ENCODE peak calls at places on chromosomes 1 and 21, in four cellular contexts. W is epithelial cell of proximal tubule, M is activated B cell treated with CpG ODN at 0.5 μM for 24 hours, F is NB4. B is an unnamed sample.

GRCh38 chr1:23178931-23179330 is 10.3 kb upstream of the LUZP1 start:
- DNase-seq in W (no peak), M (no peak), F (peak; percentile 66), B (peak; percentile 46)

GRCh38 chr1:39398278-39399010 is 93.0 kb upstream of the BMP8A start:
- DNase-seq in W (peak; percentile 99), M (no peak), F (peak; percentile 87), B (peak; percentile 72)

GRCh38 chr21:42559326-42559725 is 45.7 kb downstream of the SLC37A1 start:
- DNase-seq in F (no peak), M (no peak), W (no peak), B (no peak)

GRCh38 chr1:76492752-76493420 is 374.4 kb upstream of the ST6GALNAC5 start:
- DNase-seq in W (no peak), F (no peak), M (no peak), B (no peak)

GRCh38 chr1:79151006-79151796 is 144.7 kb upstream of the ADGRL4 start:
- DNase-seq in W (no peak), M (no peak), F (no peak), B (peak; percentile 43)

GRCh38 chr1:232988572-232989040 is 38.2 kb downstream of the NTPCR start:
- DNase-seq in F (no peak), W (no peak), M (no peak), B (no peak)

GRCh38 chr21:38376235-38376634 is 119.4 kb downstream of the KCNJ15 start:
- DNase-seq in W (no peak), M (no peak), F (no peak), B (no peak)

GRCh38 chr1:59701376-59701775 is 113.4 kb upstream of the HOOK1 start:
- DNase-seq in W (no peak), M (no peak), F (no peak), B (no peak)

GRCh38 chr1:41158147-41158875 is 83.8 kb downstream of the SCMH1 start:
- DNase-seq in W (no peak), F (no peak), M (no peak), B (peak; percentile 81)

GRCh38 chr1:110548381-110548780 is 29.4 kb upstream of the KCNA10 start:
- DNase-seq in M (no peak), W (no peak), F (peak; percentile 15), B (peak; percentile 9)

GRCh38 chr1:11194407-11195176 is 5.4 kb downstream of the ANGPTL7 start:
- DNase-seq in F (peak; percentile 14), W (no peak), M (no peak), B (no peak)

GRCh38 chr1:118074101-118074500 is 110.9 kb downstream of the SPAG17 start:
- DNase-seq in M (no peak), W (no peak), F (peak; percentile 11), B (peak; percentile 70)

GRCh38 chr1:218866507-218866906 is 307.2 kb upstream of the LYPLAL1 start:
- DNase-seq in W (no peak), M (no peak), F (no peak), B (no peak)

GRCh38 chr1:38005195-38006007 is at the start of gene FHL3:
- DNase-seq in M (peak; percentile 32), F (peak; percentile 87), W (no peak), B (peak; percentile 69)

GRCh38 chr1:218459450-218459849 is 114.3 kb downstream of the TGFB2 start:
- DNase-seq in M (no peak), W (no peak), F (peak; percentile 37), B (no peak)

B was measured in OCI-M1.